ENCODE peak calls at places on chromosome 19, in four cellular contexts. U is body of pancreas; E is CD8-positive, alpha-beta T cell; S is CD4-positive, alpha-beta T cell. K is an unnamed sample. For H3K27me3, the result is how much of the 10 kb centered on the place peaks cover.

GRCh38 chr19:35856001-35856400 is 710 bp upstream of the KIRREL2 start:
- DNase-seq in S (no peak), U (peak), E (no peak), K (no peak)

GRCh38 chr19:49590971-49591730 is at the start of gene PRR12:
- DNase-seq in S (peak), E (peak), U (peak), K (peak)

GRCh38 chr19:19259741-19260140 is 13.4 kb downstream of the TM6SF2 start:
- DNase-seq in E (no peak), S (no peak), U (no peak), K (no peak)

GRCh38 chr19:56253737-56254136 is 18.8 kb upstream of the EDDM13 start:
- DNase-seq in U (no peak), S (no peak), E (no peak), K (no peak)

GRCh38 chr19:19261350-19262189 is 11.5 kb downstream of the TM6SF2 start:
- DNase-seq in U (no peak), S (no peak), E (no peak), K (no peak)

GRCh38 chr19:29117926-29118325 is 95.0 kb downstream of the UQCRFS1 start:
- DNase-seq in S (no peak), U (no peak), E (no peak), K (no peak)

GRCh38 chr19:33139165-33139564 is 7.3 kb downstream of the WDR88 start:
- DNase-seq in U (no peak), E (no peak), S (no peak), K (no peak)

GRCh38 chr19:45667620-45668341 is at the start of gene GIPR:
- DNase-seq in S (no peak), E (peak), U (peak), K (peak)

GRCh38 chr19:54448037-54448773 is 794 bp upstream of the LENG8 start:
- DNase-seq in U (peak), E (peak), S (no peak), K (peak)

GRCh38 chr19:42285988-42286348 is 16.0 kb upstream of the PRR19 start:
- DNase-seq in S (no peak), U (no peak), E (no peak), K (no peak)

GRCh38 chr19:53892981-53893325 is 11.0 kb downstream of the PRKCG start:
- DNase-seq in U (no peak), E (no peak), S (no peak), K (no peak)

GRCh38 chr19:45156231-45156630 is 4.6 kb downstream of the NKPD1 start:
- DNase-seq in U (no peak), E (no peak), S (no peak), K (no peak)

GRCh38 chr19:10566658-10567410 is 1.0 kb upstream of the KRI1 start:
- DNase-seq in U (peak), S (no peak), E (peak), K (no peak)
- H3K27me3 ChIP-seq in U (under half), S (under half), E (under half), K (under half)

GRCh38 chr19:51471527-51471926 is 6.8 kb upstream of the CEACAM18 start:
- DNase-seq in U (no peak), E (no peak), S (no peak), K (no peak)

GRCh38 chr19:51473009-51473707 is 5.2 kb upstream of the CEACAM18 start:
- DNase-seq in S (peak), E (peak), U (peak), K (peak)

GRCh38 chr19:51470966-51471365 is 7.4 kb upstream of the CEACAM18 start:
- DNase-seq in U (no peak), E (no peak), S (no peak), K (no peak)

GRCh38 chr19:51469629-51470028 is 8.7 kb upstream of the CEACAM18 start:
- DNase-seq in E (no peak), S (no peak), U (no peak), K (no peak)

DNA sequence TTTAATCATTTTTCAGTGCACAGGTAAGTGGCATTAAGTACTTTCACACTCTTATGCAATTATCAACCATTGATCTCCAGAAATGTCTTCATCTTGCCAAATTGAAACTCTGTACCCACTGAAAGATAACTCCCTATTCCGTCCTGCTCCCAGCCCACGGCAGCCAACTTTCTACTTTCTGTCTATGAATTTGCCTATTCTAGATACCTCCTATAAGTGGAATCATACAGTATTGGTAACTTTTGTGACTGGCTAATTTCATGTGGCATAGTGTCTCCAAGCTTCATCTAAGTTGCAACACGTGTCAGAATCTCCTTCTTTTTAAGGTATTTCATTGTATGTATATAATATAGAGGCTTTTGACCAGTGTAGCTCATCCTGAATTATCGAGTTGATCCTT is 5.7 kb upstream of the CEACAM18 start:
- DNase-seq in S (no peak), E (no peak), U (no peak), K (no peak)
- TF ChIP-seq CTCF in S (no peak), E (no peak), U (no peak), K (no peak)

GRCh38 chr19:13038306-13039210 is 43.3 kb downstream of the NFIX start:
- DNase-seq in U (no peak), E (no peak), S (no peak), K (no peak)

GRCh38 chr19:13039211-13039789 is 44.0 kb downstream of the NFIX start:
- DNase-seq in U (no peak), E (no peak), S (no peak), K (peak)

GRCh38 chr19:13040232-13040915 is 45.1 kb downstream of the NFIX start:
- DNase-seq in S (no peak), U (no peak), E (no peak), K (no peak)

GRCh38 chr19:13042443-13043130 is 47.3 kb downstream of the NFIX start:
- DNase-seq in U (no peak), E (no peak), S (no peak), K (no peak)

GRCh38 chr19:13040916-13041292 is 45.6 kb downstream of the NFIX start:
- DNase-seq in U (no peak), S (no peak), E (no peak), K (no peak)
- H3K27me3 ChIP-seq in U (under half), S (under half), E (under half), K (under half)

GRCh38 chr19:16516923-16517610 is 20.9 kb downstream of the C19orf44 start:
- DNase-seq in U (no peak), S (no peak), E (no peak), K (no peak)

GRCh38 chr19:16518483-16519229 is 22.5 kb downstream of the C19orf44 start:
- DNase-seq in U (no peak), S (no peak), E (no peak), K (no peak)

GRCh38 chr19:16518061-16518460 is 21.9 kb downstream of the C19orf44 start:
- DNase-seq in S (no peak), E (no peak), U (no peak), K (no peak)

GRCh38 chr19:16516381-16516780 is 20.2 kb downstream of the C19orf44 start:
- DNase-seq in U (no peak), E (no peak), S (no peak), K (no peak)

DNA sequence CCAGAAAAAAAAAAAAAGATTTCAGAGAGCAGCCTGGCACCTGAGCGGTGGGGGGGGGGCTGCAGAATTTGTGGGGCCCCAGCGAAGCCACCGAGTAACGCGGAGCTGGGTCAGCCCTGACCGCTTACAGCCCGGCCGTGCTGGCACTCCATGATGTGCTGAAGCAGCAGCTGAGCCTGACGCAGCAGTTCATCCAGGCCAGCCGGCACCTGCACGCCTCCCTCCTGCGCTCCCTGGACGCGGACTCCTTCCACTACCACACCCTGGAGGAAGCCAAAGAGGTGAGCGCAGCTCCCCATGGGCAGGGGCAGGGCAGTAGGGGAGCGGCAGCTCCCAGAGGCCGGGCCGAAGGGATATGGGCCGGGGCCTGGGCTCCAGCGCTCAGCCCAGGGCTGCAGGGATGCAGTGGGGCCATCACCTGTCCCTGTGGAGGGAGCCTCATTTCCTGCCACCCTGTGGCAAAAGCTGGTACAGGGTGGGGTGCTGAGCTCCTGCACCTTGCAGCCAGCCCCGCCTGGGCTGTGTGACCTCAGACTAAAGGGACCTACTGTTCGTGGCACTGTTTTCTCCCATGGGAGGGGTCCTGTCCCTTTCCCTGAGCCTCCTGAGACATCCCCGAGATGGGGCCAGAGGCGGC is 18.3 kb downstream of the C19orf44 start:
- DNase-seq in E (no peak), U (no peak), S (no peak), K (no peak)
- TF ChIP-seq CTCF in E (no peak), U (no peak), S (no peak), K (no peak)

GRCh38 chr19:51721905-51722304 is 1.9 kb downstream of the HAS1 start:
- DNase-seq in S (no peak), E (no peak), U (no peak), K (no peak)

GRCh38 chr19:51722492-51722891 is 1.3 kb downstream of the HAS1 start:
- DNase-seq in E (no peak), U (no peak), S (no peak), K (no peak)

GRCh38 chr19:51716925-51717324 is 6.9 kb downstream of the HAS1 start:
- DNase-seq in S (no peak), U (no peak), E (no peak), K (no peak)

GRCh38 chr19:51715850-51716249 is 7.9 kb downstream of the HAS1 start:
- DNase-seq in S (no peak), E (no peak), U (no peak), K (no peak)

DNA sequence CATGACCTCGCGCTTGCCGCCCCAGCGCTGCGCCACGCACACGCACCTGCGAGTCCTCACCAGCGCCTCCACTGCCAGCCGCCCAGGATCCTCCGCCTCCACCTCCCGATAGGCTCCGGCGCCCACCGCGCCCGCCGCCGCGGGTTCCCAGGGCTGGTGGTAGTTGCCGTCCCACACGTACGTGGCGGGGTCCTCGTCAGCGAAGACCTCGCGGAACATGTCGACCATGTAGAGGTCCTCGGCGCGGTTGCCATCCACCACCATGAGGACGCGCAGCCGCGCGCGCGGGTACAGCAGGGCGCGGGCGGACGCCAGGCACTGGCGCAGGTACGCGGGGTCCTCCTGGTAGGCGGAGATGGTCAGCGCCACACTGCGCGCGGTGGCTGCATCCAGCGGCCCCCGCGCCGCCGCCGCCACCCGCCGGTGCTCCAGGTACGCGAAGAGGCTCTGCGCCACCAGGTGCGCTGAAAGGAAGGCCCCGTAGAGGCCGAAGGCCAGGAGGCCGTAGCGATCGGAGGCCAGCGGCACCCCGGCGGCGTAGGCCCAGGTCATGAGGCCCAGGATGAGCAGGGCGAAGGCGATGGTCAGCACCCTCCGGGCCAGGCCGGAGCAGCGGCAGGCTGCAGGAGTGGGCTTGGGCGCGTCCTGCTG is 4.4 kb downstream of the HAS1 start:
- DNase-seq in S (no peak), E (no peak), U (no peak), K (no peak)
- H3K27me3 ChIP-seq in S (under half), E (under half), U (under half), K (half or more)

GRCh38 chr19:16626796-16627193 is 1.2 kb downstream of the MED26 start:
- DNase-seq in U (no peak), S (no peak), E (no peak), K (no peak)

GRCh38 chr19:16627194-16627927 is 643 bp downstream of the MED26 start:
- DNase-seq in S (no peak), E (peak), U (peak), K (peak)

GRCh38 chr19:16628984-16629691 is 1.1 kb upstream of the MED26 start:
- DNase-seq in E (no peak), U (peak), S (no peak), K (no peak)

GRCh38 chr19:16627928-16628182 is 149 bp downstream of the MED26 start:
- DNase-seq in E (no peak), U (no peak), S (no peak), K (no peak)

DNA sequence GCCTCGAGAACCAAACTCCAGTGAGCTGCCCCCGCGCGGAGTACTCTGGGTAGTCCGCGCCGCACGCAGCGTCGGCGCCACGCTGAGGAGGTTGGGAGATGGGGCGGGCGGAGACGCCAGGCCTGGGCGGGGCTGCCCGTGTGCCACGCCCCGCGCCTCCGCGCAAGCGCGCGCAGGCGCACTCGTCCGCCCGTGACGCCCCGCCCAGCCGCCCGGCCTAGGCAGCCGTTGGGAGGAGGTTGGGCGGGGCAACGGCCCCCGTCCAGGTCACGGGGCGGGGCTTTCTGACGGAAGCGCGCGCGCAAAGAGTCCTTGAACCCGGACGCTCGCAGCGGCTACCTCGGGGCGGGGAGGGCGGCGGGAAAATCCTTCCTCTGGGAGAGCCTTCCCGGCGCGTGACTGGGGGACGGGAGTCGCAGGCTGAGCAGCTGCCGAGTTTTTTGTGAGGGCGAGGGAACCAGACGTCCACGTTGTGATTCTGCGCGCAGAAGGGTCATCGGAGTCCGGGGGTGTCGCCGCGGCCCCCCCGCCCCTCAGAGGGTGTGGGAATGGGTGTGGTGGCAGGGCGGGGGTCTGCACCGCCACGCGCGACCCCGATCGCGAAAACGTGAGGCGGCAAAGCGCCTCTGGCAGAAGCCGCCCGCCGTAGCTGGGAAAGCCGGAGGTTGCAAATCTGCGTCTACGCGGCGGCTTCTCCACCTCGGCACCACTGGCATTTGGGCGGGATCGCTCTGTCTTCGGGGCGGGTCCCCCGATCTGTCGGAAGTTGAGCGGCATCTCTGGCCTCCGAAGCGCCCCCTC is at the start of gene MED26:
- DNase-seq in U (peak), S (peak), E (peak), K (peak)
- TF ChIP-seq CTCF in U (no peak), S (no peak), E (no peak), K (peak)

DNA sequence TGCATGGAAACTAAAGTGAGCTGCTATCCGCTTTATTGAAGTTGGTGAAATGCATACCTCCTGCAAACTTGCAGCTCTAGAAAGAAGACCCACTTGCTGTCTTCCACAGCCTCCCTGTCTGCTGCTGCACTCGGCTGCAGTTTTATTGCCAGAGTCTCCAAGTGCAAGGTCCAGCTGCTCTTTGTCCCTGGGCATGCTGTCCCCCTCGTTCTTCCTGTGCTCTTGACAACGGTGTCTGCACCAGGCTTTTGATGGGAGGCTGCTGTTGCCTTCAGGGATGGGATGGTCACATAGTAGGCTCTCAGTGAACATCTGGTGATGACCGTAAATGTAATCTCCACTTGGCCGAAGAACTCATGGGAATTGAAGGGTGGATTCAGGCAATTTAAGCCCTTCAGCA is 31.4 kb downstream of the ZNF536 start:
- DNase-seq in U (no peak), E (no peak), S (no peak), K (no peak)
- H3K27me3 ChIP-seq in U (under half), E (under half), S (under half), K (under half)

GRCh38 chr19:2723345-2723715 is 2.2 kb upstream of the DIRAS1 start:
- DNase-seq in S (no peak), E (no peak), U (no peak), K (no peak)

GRCh38 chr19:2723747-2724146 is 2.6 kb upstream of the DIRAS1 start:
- DNase-seq in U (no peak), S (no peak), E (no peak), K (no peak)

GRCh38 chr19:2726160-2726855 is 5.1 kb upstream of the DIRAS1 start:
- DNase-seq in U (peak), E (no peak), S (no peak), K (no peak)

GRCh38 chr19:2722541-2723344 is 1.6 kb upstream of the DIRAS1 start:
- DNase-seq in S (no peak), U (peak), E (no peak), K (peak)

GRCh38 chr19:2724148-2724557 is 3.0 kb upstream of the DIRAS1 start:
- DNase-seq in E (no peak), U (no peak), S (no peak), K (no peak)
- TF ChIP-seq CTCF in E (no peak), U (no peak), S (no peak), K (no peak)

K was measured in left lung.